ENCODE peak calls at places on chromosomes 16 and 17, in five cellular contexts. Z, G, P, S and T are unnamed samples.

GRCh38 chr16:53456625-53457024 is 22.4 kb downstream of the RBL2 start:
- DNase-seq in P (no peak), G (peak; percentile 24), Z (no peak), S (no peak), T (no peak)

GRCh38 chr17:9577402-9577709 is 914 bp downstream of the CFAP52 start:
- DNase-seq in S (no peak), Z (no peak), P (no peak), G (no peak), T (no peak)

GRCh38 chr17:14245002-14245401 is 8.3 kb upstream of the CDRT15 start:
- DNase-seq in S (no peak), P (no peak), G (no peak), Z (no peak), T (no peak)

GRCh38 chr17:82674656-82675475 is 23.6 kb downstream of the RAB40B start:
- DNase-seq in P (no peak), Z (peak; percentile 73), S (no peak), G (no peak), T (no peak)

GRCh38 chr17:15651001-15651582 is 31.6 kb upstream of the FBXW10B start:
- DNase-seq in G (no peak), P (peak; percentile 2), S (no peak), Z (no peak), T (no peak)

GRCh38 chr16:79776243-79776884 is 175.8 kb upstream of the MAF start:
- DNase-seq in P (no peak), G (no peak), Z (no peak), S (no peak), T (no peak)

GRCh38 chr17:66893382-66893781 is 58.5 kb downstream of the CACNG5 start:
- DNase-seq in Z (no peak), P (no peak), S (no peak), G (no peak), T (no peak)

GRCh38 chr17:29289852-29290251 is 4.1 kb downstream of the NUFIP2 start:
- DNase-seq in G (no peak), Z (no peak), S (no peak), P (no peak), T (no peak)

GRCh38 chr16:1030381-1030901 is 42.1 kb upstream of the SSTR5 start:
- DNase-seq in G (no peak), S (no peak), P (no peak), Z (no peak), T (no peak)

GRCh38 chr16:29926675-29927522 is 873 bp upstream of the KCTD13 start:
- DNase-seq in S (no peak), Z (peak; percentile 34), G (no peak), P (peak; percentile 37), T (no peak)

GRCh38 chr16:86959182-86959651 is 358.0 kb downstream of the C16orf95 start:
- DNase-seq in P (no peak), S (no peak), G (no peak), Z (no peak), T (no peak)

GRCh38 chr17:75262112-75262606 is 480 bp downstream of the MRPS7 start:
- DNase-seq in Z (no peak), P (no peak), G (no peak), S (no peak), T (no peak)

GRCh38 chr17:79630821-79631639 is 20.2 kb upstream of the RBFOX3 start:
- DNase-seq in G (no peak), P (no peak), S (no peak), Z (no peak), T (no peak)

GRCh38 chr17:49997256-49997735 is 2.3 kb upstream of the DLX3 start:
- DNase-seq in G (no peak), Z (no peak), P (no peak), S (no peak), T (no peak)

GRCh38 chr17:75153854-75154194 is 488 bp downstream of the JPT1 start:
- DNase-seq in S (no peak), Z (no peak), P (peak; percentile 12), G (no peak), T (peak; percentile 45)

GRCh38 chr16:10824111-10824893 is 5.7 kb upstream of the TVP23A start:
- DNase-seq in P (no peak), G (no peak), Z (no peak), S (no peak), T (no peak)

GRCh38 chr17:9307313-9307998 is 268.2 kb downstream of the STX8 start:
- DNase-seq in Z (no peak), P (no peak), G (no peak), S (no peak), T (no peak)

GRCh38 chr16:12110361-12111107 is 134.0 kb downstream of the SNX29 start:
- DNase-seq in G (no peak), P (no peak), Z (no peak), S (no peak), T (no peak)

GRCh38 chr16:2371421-2371820 is 30.9 kb upstream of the ABCA3 start:
- DNase-seq in S (no peak), Z (no peak), G (no peak), P (no peak), T (no peak)

GRCh38 chr16:35733971-35734702 is 2274.7 kb downstream of the TP53TG3F start:
- DNase-seq in P (no peak), S (no peak), Z (no peak), G (no peak), T (no peak)

GRCh38 chr17:50465171-50465570 is 3.5 kb downstream of the CHAD start:
- DNase-seq in S (no peak), G (no peak), P (no peak), Z (peak; percentile 22), T (no peak)

GRCh38 chr16:47278571-47278970 is 134.8 kb upstream of the NETO2 start:
- DNase-seq in S (no peak), P (no peak), Z (no peak), G (no peak), T (no peak)